ENCODE peak calls at places on chromosomes 6 and 20, in five cellular contexts. K is K562, W is transverse colon, T is sigmoid colon, Q is H1. P is an unnamed sample.

GRCh38 chr20:46575794-46576495 is 25.5 kb upstream of the OCSTAMP start:
- DNase-seq in K (no peak), T (peak), W (no peak), Q (no peak), P (no peak)

GRCh38 chr6:87066449-87067288 is 28.2 kb downstream of the CGA start:
- DNase-seq in Q (no peak), K (peak), T (no peak), W (peak), P (no peak)

GRCh38 chr6:143159001-143159400 is 98.3 kb downstream of the AIG1 start:
- DNase-seq in W (no peak), T (no peak), K (no peak), Q (no peak), P (no peak)

GRCh38 chr20:62740286-62741141 is 31.9 kb downstream of the NTSR1 start:
- DNase-seq in Q (no peak), K (peak), W (peak), T (peak), P (peak)

GRCh38 chr6:33744001-33744848 is 2.5 kb downstream of the IP6K3 start:
- DNase-seq in W (peak), Q (peak), T (peak), K (peak), P (peak)

GRCh38 chr6:408599-409102 is 17.1 kb downstream of the IRF4 start:
- DNase-seq in T (no peak), Q (no peak), W (no peak), K (peak), P (no peak)

GRCh38 chr6:135814043-135814442 is 37.5 kb upstream of the PDE7B start:
- DNase-seq in K (no peak), W (no peak), Q (no peak), T (no peak), P (no peak)

GRCh38 chr6:164216839-164217238 is 802.3 kb downstream of the QKI start:
- DNase-seq in W (no peak), K (no peak), T (no peak), Q (no peak), P (no peak)

GRCh38 chr6:139577991-139578604 is 203.7 kb upstream of the CITED2 start:
- DNase-seq in T (no peak), W (no peak), Q (no peak), K (no peak), P (no peak)

GRCh38 chr6:88490865-88491264 is 324.7 kb upstream of the CNR1 start:
- DNase-seq in T (no peak), Q (no peak), W (no peak), K (no peak), P (no peak)

GRCh38 chr20:54624701-54625472 is 149.5 kb downstream of the DOK5 start:
- DNase-seq in T (no peak), K (no peak), Q (no peak), W (no peak), P (no peak)

GRCh38 chr6:146915671-146916127 is 288.5 kb upstream of the STXBP5 start:
- DNase-seq in W (no peak), Q (no peak), K (peak), T (no peak), P (no peak)
- TF ChIP-seq POLR2A in W (no peak), Q (no peak), K (no peak), T (no peak), P (no peak)

DNA sequence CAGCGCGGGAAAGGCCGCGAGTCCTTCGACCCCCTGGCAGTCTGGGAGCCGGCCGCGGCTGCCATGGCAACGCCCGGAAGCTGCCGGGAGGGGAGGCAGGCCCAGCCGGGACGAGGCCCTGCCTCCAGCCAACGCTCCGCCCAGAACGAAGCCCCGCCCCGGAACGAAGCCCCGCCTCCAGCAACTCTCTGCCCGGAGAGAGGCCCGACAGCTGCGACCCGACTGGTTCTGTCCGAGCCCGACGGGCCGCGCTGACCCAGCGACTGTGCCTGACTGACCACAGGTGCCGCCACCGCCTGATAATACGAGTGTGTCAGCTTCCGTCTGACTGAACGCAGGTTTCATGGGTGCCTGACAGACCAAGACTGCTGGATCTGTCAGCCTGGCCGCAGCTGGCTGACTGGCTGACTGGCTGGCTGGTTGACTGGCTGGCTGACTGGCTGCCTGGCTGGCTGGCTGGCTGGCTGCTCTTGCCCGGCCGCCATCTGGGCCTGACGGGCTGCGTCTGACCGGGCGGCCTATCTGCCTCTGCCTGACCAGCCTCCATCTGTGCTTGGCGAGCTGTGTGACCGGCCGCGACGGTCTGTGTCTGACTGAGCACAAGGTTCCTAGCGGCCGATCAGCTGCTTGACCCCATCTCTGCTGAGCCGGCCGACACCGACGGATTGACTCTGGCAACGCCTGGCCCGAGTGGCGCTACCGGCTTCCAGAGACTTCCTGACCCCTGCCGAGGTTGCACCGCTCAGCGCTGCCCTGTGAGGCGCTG is 89.7 kb upstream of the EPB41L1 start:
- DNase-seq in W (peak), K (peak), Q (peak), T (peak), P (peak)
- TF ChIP-seq POLR2AphosphoS5 in W (peak), K (no peak), Q (no peak), T (peak), P (no peak)

DNA sequence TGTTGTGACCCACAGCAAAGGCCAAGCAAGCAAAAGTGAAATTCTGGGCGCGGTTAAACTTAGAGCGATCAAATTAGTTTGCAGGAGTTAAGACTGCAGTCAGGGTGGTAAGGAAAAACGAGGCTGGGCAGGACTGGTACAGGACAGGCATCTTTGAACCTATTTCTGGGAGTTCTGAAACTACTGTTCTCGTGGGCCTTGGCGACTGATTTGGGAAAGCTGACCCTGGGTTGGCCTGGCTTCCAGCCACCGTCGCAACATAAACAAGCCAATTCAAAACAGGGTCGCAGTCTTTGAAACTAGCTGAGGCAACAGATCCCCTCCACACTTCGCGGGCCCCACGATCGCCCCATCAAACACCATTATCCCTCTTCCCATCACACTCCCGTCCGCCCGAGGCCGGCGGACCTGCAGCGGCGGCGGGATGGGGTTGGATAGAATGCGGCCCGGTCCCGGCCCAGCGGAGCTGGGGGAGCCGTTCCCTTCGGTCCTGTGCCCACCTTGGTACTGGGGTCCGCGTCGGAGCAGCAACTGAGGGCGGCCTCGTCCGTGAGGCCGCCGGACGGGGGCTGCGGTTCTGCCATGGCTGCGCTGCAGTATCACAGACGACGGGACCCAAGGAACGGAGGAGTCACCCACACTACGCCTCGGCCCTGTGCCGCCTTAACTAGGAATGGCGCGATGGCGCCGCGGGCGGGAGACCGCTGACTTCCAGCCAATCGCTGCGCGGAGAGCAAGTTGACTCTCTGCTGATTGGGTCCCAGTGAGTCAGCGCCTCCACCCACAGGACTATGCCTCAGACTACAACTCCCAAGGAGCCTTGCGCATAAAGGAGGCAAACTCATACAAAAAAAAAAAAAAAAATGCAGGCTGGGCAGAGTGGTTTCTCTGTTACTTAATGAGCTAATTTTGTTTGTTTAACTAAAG is at the start of gene GLO1:
- DNase-seq in K (peak), T (peak), Q (peak), W (peak), P (peak)
- TF ChIP-seq POLR2A in K (peak), T (peak), Q (peak), W (peak), P (peak)

GRCh38 chr6:11772109-11772830 is 6.3 kb downstream of the ADTRP start:
- DNase-seq in K (peak), T (peak), Q (no peak), W (no peak), P (no peak)
- TF ChIP-seq POLR2AphosphoS5 in K (no peak), T (no peak), Q (no peak), W (no peak), P (no peak)

DNA sequence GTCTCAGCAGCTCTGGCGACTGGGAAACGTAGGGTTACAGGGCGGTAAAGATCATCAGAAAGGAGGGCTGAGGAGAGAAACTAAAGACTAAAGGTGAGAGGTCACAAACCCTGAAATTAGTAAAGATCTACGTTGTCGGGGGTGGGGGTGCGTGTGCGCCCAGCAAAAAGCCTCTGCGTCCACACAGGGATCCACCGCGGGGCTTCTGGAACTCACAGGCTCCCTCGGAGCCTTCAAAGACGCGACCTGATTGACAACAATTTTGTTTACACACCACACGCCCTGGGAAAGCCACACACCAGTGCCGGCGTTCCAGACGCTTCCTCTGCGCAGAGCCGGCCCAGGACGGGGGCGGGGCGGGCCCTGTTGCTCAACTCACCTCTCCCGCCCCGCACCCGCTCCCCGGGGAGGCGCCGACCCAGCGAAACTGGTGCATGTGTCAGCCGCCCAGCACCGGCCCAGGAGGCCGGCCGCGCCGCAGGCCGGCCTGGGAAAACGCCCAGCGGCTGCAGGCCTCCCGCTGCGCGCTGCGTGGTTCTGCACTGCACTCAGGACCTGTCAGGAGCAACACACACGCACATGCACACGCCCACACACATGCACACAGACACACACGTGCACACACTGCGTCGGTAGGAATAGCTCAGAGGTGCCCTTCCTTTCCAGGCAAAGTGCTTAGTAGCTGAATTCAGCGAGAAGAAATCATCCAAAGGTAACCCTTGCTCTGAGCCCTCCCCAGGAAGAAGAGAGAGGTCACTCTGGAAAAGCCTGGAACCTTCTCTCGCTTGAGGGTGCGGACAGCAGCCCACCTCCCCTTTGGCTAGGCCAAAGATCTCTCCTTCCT is 57.2 kb upstream of the ARID1B start:
- DNase-seq in Q (peak), T (peak), K (peak), W (peak), P (peak)
- TF ChIP-seq POLR2A in Q (no peak), T (peak), K (peak), W (peak), P (peak)

GRCh38 chr20:38861071-38861401 is 55.5 kb downstream of the PPP1R16B start:
- DNase-seq in W (no peak), K (no peak), T (no peak), Q (no peak), P (no peak)

GRCh38 chr20:38862226-38862625 is 56.7 kb downstream of the PPP1R16B start:
- DNase-seq in K (no peak), Q (no peak), W (no peak), T (no peak), P (no peak)

GRCh38 chr20:38866265-38867061 is 59.8 kb upstream of the FAM83D start:
- DNase-seq in Q (no peak), K (peak), W (no peak), T (no peak), P (no peak)

GRCh38 chr20:38864662-38865061 is 59.2 kb downstream of the PPP1R16B start:
- DNase-seq in K (no peak), W (no peak), Q (no peak), T (no peak), P (no peak)

GRCh38 chr20:38863024-38863851 is 57.7 kb downstream of the PPP1R16B start:
- DNase-seq in T (no peak), W (peak), Q (no peak), K (peak), P (peak)
- TF ChIP-seq POLR2AphosphoS5 in T (no peak), W (no peak), Q (no peak), K (no peak), P (peak)

GRCh38 chr6:79544939-79545450 is 7.8 kb upstream of the LCA5 start:
- DNase-seq in T (peak), Q (peak), W (peak), K (peak), P (peak)
- TF ChIP-seq POLR2A in T (no peak), Q (no peak), W (no peak), K (no peak), P (no peak)

GRCh38 chr20:20367681-20368413 is at the start of gene INSM1:
- DNase-seq in W (no peak), K (no peak), Q (no peak), T (no peak), P (no peak)
- TF ChIP-seq POLR2AphosphoS5 in W (no peak), K (no peak), Q (no peak), T (no peak), P (no peak)

DNA sequence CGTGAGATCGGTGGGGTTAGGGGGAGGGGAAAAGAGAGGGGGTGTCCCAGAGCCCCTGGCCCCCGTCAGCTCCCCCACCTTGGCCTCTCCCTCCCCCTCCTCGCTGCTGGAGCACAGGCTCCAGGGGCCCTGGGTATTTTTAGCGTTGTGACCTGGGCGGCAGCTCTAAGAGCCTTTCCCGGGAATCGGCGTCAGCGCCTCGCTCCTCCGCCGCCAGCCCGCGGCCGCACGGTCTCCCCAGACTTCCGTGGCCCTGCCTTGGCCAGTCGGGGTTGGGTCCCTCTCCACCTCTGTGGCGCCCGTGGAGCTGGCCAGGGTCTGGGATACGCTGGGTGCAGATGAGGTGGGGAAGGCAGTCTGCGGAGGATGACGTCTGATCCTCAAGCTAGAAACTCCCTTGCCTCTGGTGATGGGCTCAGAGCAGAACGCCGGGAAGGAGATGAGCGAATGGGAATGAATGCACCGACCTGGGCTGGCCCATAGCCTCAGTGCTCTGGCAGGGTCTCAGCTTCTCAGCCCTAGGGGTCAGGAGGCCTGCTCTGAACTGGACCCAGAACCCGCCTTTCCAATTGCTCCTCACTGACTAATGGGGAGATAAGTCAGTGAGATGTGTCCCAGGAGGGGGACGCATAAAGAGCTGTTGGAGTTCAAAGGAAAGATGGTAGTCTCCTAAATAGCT is 883 bp upstream of the DBNDD2 start:
- DNase-seq in T (peak), Q (no peak), K (peak), W (peak), P (no peak)
- TF ChIP-seq POLR2A in T (peak), Q (no peak), K (no peak), W (peak), P (no peak)

GRCh38 chr6:167146173-167146572 is 11.6 kb downstream of the GPR31 start:
- DNase-seq in Q (no peak), K (no peak), T (no peak), W (no peak), P (no peak)
- TF ChIP-seq POLR2AphosphoS5 in Q (no peak), K (no peak), T (no peak), W (no peak), P (no peak)